ENCODE peak calls at places on chromosomes 16 and 17, in nine cellular contexts. R is neural progenitor cell, H is GM23338, F is MM.1S, P is OCI-LY7, O is PC-3, C is HCT116, U is SK-N-SH, M is hepatocyte. D is an unnamed sample.

GRCh38 chr16:89697616-89698331 is 3.7 kb downstream of the SPATA2L start:
- DNase-seq in R (no peak), O (no peak), U (peak; percentile 29), M (peak; percentile 8), F (no peak), H (no peak), P (no peak), C (no peak), D (no peak)

GRCh38 chr17:78611636-78612035 is 34.4 kb upstream of the DNAH17 start:
- DNase-seq in F (no peak), C (no peak), R (no peak), U (peak; percentile 12), P (no peak), M (no peak), O (no peak), H (no peak), D (no peak)

GRCh38 chr17:38911081-38911730 is 14.2 kb upstream of the LASP1NB start:
- DNase-seq in H (no peak), M (no peak), U (no peak), O (no peak), C (no peak), P (no peak), R (no peak), F (no peak), D (no peak)

GRCh38 chr16:88087517-88087877 is 136.3 kb downstream of the BANP start:
- DNase-seq in U (no peak), R (peak; percentile 1), P (no peak), M (no peak), O (no peak), H (no peak), F (no peak), C (no peak), D (no peak)

GRCh38 chr16:57092786-57093301 is 461 bp downstream of the CPNE2 start:
- DNase-seq in U (peak; percentile 85), O (peak; percentile 11), H (peak; percentile 69), P (peak; percentile 66), C (no peak), M (peak; percentile 64), R (peak; percentile 66), F (peak; percentile 36), D (peak; percentile 60)

GRCh38 chr16:22763655-22764054 is 50.3 kb upstream of the HS3ST2 start:
- DNase-seq in P (no peak), O (no peak), H (no peak), U (peak; percentile 63), F (no peak), R (no peak), C (no peak), M (peak; percentile 16), D (no peak)

GRCh38 chr17:45143767-45144198 is 4.5 kb upstream of the HEXIM1 start:
- DNase-seq in R (peak; percentile 55), F (no peak), H (peak; percentile 82), M (peak; percentile 83), P (no peak), U (peak; percentile 17), O (no peak), C (no peak), D (peak; percentile 92)

GRCh38 chr16:48003226-48003907 is 152.4 kb downstream of the ABCC12 start:
- DNase-seq in M (no peak), H (peak; percentile 58), F (no peak), O (no peak), R (peak; percentile 38), U (no peak), P (no peak), C (no peak), D (no peak)

GRCh38 chr16:554640-555413 is 5.4 kb upstream of the PRR35 start:
- DNase-seq in O (no peak), M (no peak), R (no peak), C (no peak), F (no peak), H (no peak), P (no peak), U (no peak), D (peak; percentile 92)

GRCh38 chr17:7956208-7956965 is 24.4 kb downstream of the CNTROB start:
- DNase-seq in C (no peak), M (peak; percentile 77), P (no peak), O (no peak), U (peak; percentile 34), F (no peak), R (no peak), H (no peak), D (no peak)

GRCh38 chr17:60455378-60455777 is 33.1 kb downstream of the CHCT1 start:
- DNase-seq in O (no peak), U (no peak), F (no peak), P (no peak), H (no peak), C (no peak), R (no peak), M (no peak), D (no peak)

GRCh38 chr16:58647107-58647506 is 17.5 kb upstream of the CNOT1 start:
- DNase-seq in F (no peak), U (no peak), P (no peak), H (no peak), M (no peak), O (no peak), C (no peak), R (no peak), D (no peak)

GRCh38 chr16:58026139-58026704 is 668 bp downstream of the MMP15 start:
- DNase-seq in M (peak; percentile 65), H (peak; percentile 64), P (no peak), O (peak; percentile 28), F (no peak), R (peak; percentile 65), C (no peak), U (peak; percentile 81), D (peak; percentile 67)

GRCh38 chr16:9033125-9033830 is 58.2 kb upstream of the HAPSTR1 start:
- DNase-seq in O (peak; percentile 69), P (peak; percentile 41), C (peak; percentile 74), U (peak; percentile 57), H (peak; percentile 97), M (peak; percentile 70), R (peak; percentile 86), F (no peak), D (peak; percentile 81)

GRCh38 chr16:7452090-7452489 is 119.4 kb downstream of the RBFOX1 start:
- DNase-seq in U (no peak), R (no peak), F (no peak), P (no peak), O (no peak), H (no peak), M (no peak), C (no peak), D (no peak)

GRCh38 chr16:84755004-84755672 is 55.3 kb downstream of the USP10 start:
- DNase-seq in R (no peak), U (no peak), H (no peak), O (no peak), M (no peak), C (no peak), P (no peak), F (no peak), D (no peak)
- H3K4me1 ChIP-seq in R (no peaks in the 10 kb centered on the region), U (no peaks in the 10 kb centered on the region), H (peaks cover 17% of the 10 kb centered on the region), O (peaks cover 11% of the 10 kb centered on the region), M (peaks cover 25% of the 10 kb centered on the region), C (no peaks in the 10 kb centered on the region), P (peaks cover 27% of the 10 kb centered on the region), F (peaks cover 15% of the 10 kb centered on the region), D (peaks cover 25% of the 10 kb centered on the region)

GRCh38 chr16:4660454-4661007 is 32.8 kb upstream of the NUDT16L1 start:
- DNase-seq in R (no peak), H (no peak), M (peak; percentile 66), F (no peak), U (peak; percentile 50), O (no peak), C (no peak), P (no peak), D (peak; percentile 82)
- TF ChIP-seq EZH2phosphoT487 in R (no peak), H (no peak), M (no peak), F (no peak), U (no peak), O (no peak), C (no peak), P (no peak), D (no peak)

GRCh38 chr16:75247249-75247648 is 4.2 kb downstream of the BCAR1 start:
- DNase-seq in F (no peak), H (no peak), C (no peak), P (no peak), R (no peak), O (no peak), U (no peak), M (no peak), D (no peak)

GRCh38 chr16:75248142-75248535 is 3.3 kb downstream of the BCAR1 start:
- DNase-seq in O (no peak), M (no peak), C (no peak), P (no peak), F (no peak), H (no peak), R (no peak), U (no peak), D (no peak)

GRCh38 chr16:75244844-75245758 is 6.3 kb downstream of the BCAR1 start:
- DNase-seq in P (peak; percentile 66), M (peak; percentile 94), R (peak; percentile 57), F (no peak), H (peak; percentile 81), U (peak; percentile 82), O (peak; percentile 94), C (no peak), D (peak; percentile 99)

GRCh38 chr16:75248536-75249380 is 2.7 kb downstream of the BCAR1 start:
- DNase-seq in C (no peak), U (no peak), O (no peak), H (no peak), M (no peak), F (no peak), R (no peak), P (no peak), D (no peak)

DNA sequence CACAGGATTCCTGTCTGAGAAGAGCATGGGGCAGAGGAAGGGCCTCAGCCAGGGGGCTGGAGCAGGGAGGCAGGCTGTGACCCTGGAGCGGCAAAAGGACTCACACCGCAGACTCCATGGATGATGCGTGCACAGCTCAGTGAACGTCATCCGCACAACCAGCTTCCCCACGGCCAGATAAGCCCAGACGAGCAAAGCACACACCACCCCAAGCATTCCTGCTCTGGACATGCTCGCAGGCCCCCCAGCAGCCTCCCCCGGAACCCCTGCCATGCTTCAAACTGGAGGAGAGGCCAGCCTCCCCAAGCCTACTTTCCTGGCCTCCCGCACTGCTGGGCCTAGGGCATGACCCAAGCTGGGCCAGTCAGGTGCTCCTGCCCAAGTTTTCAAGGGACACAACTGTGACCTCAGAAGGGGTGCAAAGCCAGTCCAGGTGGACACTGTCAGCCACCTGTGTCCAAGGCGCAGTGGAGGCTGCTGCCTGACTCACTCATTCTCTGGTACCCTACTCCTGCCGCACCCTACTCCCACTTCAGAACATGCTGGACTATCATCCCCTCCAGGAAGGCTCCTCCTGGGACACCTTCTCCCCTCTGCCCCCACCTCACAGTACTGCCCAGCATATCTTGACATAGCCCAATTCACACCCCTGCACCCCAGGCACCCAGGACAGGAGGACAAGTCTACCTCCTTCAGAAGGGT is 4.8 kb downstream of the BCAR1 start:
- DNase-seq in U (no peak), F (no peak), P (no peak), R (no peak), C (no peak), O (no peak), M (no peak), H (no peak), D (no peak)
- H3K4me1 ChIP-seq in U (peaks cover 65% of the 10 kb centered on the region), F (no peaks in the 10 kb centered on the region), P (peaks cover 27% of the 10 kb centered on the region), R (peaks cover 34% of the 10 kb centered on the region), C (peaks cover 68% of the 10 kb centered on the region), O (peaks cover 64% of the 10 kb centered on the region), M (peaks cover 71% of the 10 kb centered on the region), H (peaks cover 47% of the 10 kb centered on the region), D (peaks cover 66% of the 10 kb centered on the region)

DNA sequence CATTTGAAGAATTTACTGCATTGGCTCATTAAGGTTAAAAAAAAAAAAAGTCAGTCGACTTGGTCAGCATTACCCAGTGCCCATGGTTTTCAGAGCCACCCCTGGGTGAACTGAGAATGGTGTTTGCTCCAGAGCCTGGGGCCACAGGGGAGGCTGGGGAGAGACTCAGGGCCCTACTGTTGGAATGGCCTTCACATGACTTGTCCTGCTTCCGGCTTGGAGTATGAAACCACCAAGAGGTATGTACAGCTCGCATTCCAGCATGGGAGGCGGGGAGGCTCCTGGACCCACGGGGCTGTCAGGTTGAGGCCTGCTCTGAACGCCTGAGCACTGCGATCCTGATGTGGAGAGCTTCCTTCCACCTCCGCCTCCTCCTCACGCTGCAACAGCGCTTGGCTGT is 36.8 kb downstream of the MSI2 start:
- DNase-seq in O (no peak), U (no peak), M (peak; percentile 62), C (peak; percentile 68), P (no peak), H (no peak), R (no peak), F (no peak), D (no peak)
- TF ChIP-seq EZH2phosphoT487 in O (no peak), U (no peak), M (no peak), C (no peak), P (no peak), H (no peak), R (no peak), F (no peak), D (no peak)

D was measured in GM23248.